ENCODE peak calls at places on chromosomes 7 and 10, in five cellular contexts. O is GM12878, E is HepG2, D is H1, Z is NT2/D1. H is an unnamed sample.

GRCh38 chr7:18290865-18291264 is 204.7 kb upstream of the HDAC9 start:
- DNase-seq in O (no peak), E (no peak), D (no peak), Z (no peak), H (no peak)

GRCh38 chr10:126867567-126868365 is 37.5 kb upstream of the DOCK1 start:
- DNase-seq in O (no peak), E (no peak), D (no peak), Z (no peak), H (no peak)

GRCh38 chr10:129769381-129770116 is 194.5 kb downstream of the EBF3 start:
- DNase-seq in O (no peak), E (no peak), D (no peak), Z (no peak), H (no peak)

GRCh38 chr7:36784991-36785940 is 61.0 kb upstream of the AOAH start:
- DNase-seq in O (peak), E (no peak), D (no peak), Z (no peak), H (no peak)

GRCh38 chr10:1346201-1346600 is 290.0 kb downstream of the WDR37 start:
- DNase-seq in O (no peak), E (no peak), D (no peak), Z (no peak), H (no peak)

GRCh38 chr7:64854969-64855368 is 48.1 kb upstream of the ZNF273 start:
- DNase-seq in O (no peak), E (no peak), D (no peak), Z (no peak), H (no peak)

GRCh38 chr7:17773289-17773626 is 167.0 kb downstream of the SNX13 start:
- DNase-seq in O (no peak), E (peak), D (no peak), Z (no peak), H (no peak)

GRCh38 chr10:119320981-119321380 is 113.6 kb downstream of the GRK5 start:
- DNase-seq in O (no peak), E (no peak), D (no peak), Z (no peak), H (no peak)

GRCh38 chr7:27482219-27482618 is 180.5 kb downstream of the HIBADH start:
- DNase-seq in O (no peak), E (no peak), D (no peak), Z (no peak), H (no peak)

GRCh38 chr7:137978464-137979237 is 23.2 kb downstream of the CREB3L2 start:
- DNase-seq in O (no peak), E (no peak), D (no peak), Z (no peak), H (no peak)

DNA sequence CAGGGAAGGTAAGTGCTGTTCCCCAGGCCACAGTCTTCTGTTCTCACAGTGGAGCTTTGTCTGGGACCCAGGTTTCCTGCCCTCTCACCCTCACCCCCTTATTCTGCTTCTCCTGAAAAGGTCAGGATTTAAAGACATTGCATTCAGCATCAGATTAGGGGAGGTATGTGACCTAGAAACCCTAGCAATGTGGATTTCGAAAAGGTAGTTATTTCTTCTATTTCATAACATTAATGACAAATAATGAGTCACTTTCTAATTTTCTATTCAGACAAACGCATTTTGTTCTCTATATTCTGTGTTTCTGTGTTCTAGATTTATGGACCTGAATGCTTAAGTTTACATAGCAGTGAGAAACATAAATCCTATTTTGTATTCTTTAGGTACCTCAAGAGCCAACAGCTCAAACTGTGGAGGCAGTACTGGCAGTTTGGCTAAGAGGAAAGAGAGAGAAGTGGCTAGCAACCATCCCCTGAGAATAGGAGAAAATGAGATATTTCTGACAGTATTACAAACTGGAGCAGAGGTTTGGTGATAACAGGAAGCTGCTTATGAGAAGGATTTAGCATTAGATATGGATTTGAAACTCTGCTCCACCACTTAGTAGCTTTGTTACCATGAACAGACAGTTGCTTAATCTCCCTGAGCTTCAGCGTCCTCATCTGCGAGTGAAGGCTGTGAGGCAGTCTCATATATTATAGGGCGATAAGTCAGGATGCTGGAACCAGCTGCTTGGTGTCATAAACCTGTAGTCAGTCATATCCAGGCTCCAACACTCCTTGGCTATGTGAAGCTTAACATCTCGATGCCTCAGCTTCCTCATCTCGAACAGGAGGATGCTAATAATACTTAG is 28.2 kb downstream of the CDK14 start:
- DNase-seq in O (no peak), E (no peak), D (no peak), Z (no peak), H (no peak)
- TF ChIP-seq SUZ12 in O (no peak), E (no peak), D (no peak), Z (no peak), H (no peak)

DNA sequence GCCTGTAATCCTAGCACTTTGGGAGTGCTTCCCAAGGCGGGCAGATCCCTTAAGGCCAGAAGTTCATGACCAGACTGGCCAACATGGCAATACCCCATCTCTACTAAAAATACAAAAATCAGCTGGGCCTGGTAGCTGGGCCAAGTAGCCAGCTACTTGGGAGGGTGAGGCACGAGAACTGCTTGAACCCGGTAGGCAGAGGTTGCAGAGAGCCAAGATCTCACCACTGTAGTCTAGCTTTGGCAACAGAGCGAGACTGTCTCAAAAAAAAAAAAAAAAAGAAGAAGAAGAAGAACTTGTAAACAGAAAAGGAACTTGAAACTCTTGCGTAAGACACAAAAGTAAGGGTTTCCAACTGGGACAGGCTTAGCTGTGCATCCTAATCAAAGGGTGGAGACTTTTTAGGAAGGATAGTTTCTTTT is 5.6 kb upstream of the IFIT2 start:
- DNase-seq in O (no peak), E (no peak), D (no peak), Z (no peak), H (no peak)
- TF ChIP-seq SUZ12 in O (no peak), E (no peak), D (no peak), Z (no peak), H (no peak)

GRCh38 chr7:40009301-40009700 is 59.2 kb downstream of the CDK13 start:
- DNase-seq in O (no peak), E (no peak), D (no peak), Z (no peak), H (no peak)

GRCh38 chr7:40003586-40003985 is 53.5 kb downstream of the CDK13 start:
- DNase-seq in O (no peak), E (no peak), D (no peak), Z (no peak), H (no peak)

GRCh38 chr7:40008218-40008815 is 58.3 kb downstream of the CDK13 start:
- DNase-seq in O (no peak), E (no peak), D (no peak), Z (no peak), H (no peak)
- TF ChIP-seq SUZ12 in O (no peak), E (no peak), D (no peak), Z (no peak), H (no peak)

GRCh38 chr10:133334495-133335237 is 2.0 kb downstream of the CALY start:
- DNase-seq in O (no peak), E (no peak), D (no peak), Z (no peak), H (peak)
- TF ChIP-seq SUZ12 in O (no peak), E (no peak), D (peak), Z (peak), H (no peak)

GRCh38 chr7:29882481-29882880 is 76.2 kb downstream of the WIPF3 start:
- DNase-seq in O (no peak), E (no peak), D (no peak), Z (no peak), H (no peak)

GRCh38 chr7:29883462-29884398 is 77.4 kb downstream of the WIPF3 start:
- DNase-seq in O (no peak), E (no peak), D (peak), Z (peak), H (no peak)

GRCh38 chr7:29885626-29886025 is 79.3 kb downstream of the WIPF3 start:
- DNase-seq in O (no peak), E (no peak), D (no peak), Z (no peak), H (no peak)

GRCh38 chr7:29886827-29887226 is 80.5 kb downstream of the WIPF3 start:
- DNase-seq in O (no peak), E (no peak), D (no peak), Z (no peak), H (no peak)

GRCh38 chr7:29884399-29885272 is 78.3 kb downstream of the WIPF3 start:
- DNase-seq in O (no peak), E (no peak), D (peak), Z (peak), H (no peak)
- TF ChIP-seq SUZ12 in O (no peak), E (no peak), D (no peak), Z (no peak), H (no peak)

DNA sequence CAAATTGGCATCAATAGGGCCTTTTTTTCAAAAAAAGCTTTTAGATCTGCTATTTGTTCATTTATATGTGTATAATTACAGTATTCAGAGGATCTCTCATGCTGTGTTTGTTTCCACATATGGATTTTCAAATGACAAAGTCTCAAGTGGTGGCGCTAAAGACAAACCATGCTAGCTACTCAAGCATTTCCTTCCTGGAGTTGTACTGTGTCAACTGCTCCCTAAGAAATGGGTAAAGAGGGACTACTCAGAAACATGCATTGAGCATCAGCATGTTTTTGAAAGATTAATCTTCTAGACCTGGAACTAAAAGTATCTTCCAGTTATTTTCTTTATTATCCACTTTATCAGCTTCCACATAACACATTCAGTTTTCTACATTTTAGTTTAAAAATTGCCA is 12.7 kb downstream of the CNTNAP2 start:
- DNase-seq in O (no peak), E (no peak), D (no peak), Z (no peak), H (no peak)
- TF ChIP-seq SUZ12 in O (no peak), E (no peak), D (no peak), Z (no peak), H (no peak)

GRCh38 chr10:12179616-12180015 is 16.1 kb downstream of the NUDT5 start:
- DNase-seq in O (no peak), E (no peak), D (no peak), Z (no peak), H (no peak)

GRCh38 chr10:12180221-12180974 is 15.3 kb downstream of the NUDT5 start:
- DNase-seq in O (no peak), E (no peak), D (peak), Z (peak), H (no peak)

GRCh38 chr10:12184165-12184564 is 11.5 kb downstream of the NUDT5 start:
- DNase-seq in O (no peak), E (no peak), D (no peak), Z (no peak), H (no peak)

GRCh38 chr10:12177642-12178041 is 18.0 kb downstream of the NUDT5 start:
- DNase-seq in O (no peak), E (no peak), D (no peak), Z (no peak), H (no peak)

GRCh38 chr10:12181065-12181775 is 14.5 kb downstream of the NUDT5 start:
- DNase-seq in O (peak), E (no peak), D (no peak), Z (no peak), H (no peak)
- TF ChIP-seq SUZ12 in O (no peak), E (no peak), D (no peak), Z (no peak), H (no peak)

DNA sequence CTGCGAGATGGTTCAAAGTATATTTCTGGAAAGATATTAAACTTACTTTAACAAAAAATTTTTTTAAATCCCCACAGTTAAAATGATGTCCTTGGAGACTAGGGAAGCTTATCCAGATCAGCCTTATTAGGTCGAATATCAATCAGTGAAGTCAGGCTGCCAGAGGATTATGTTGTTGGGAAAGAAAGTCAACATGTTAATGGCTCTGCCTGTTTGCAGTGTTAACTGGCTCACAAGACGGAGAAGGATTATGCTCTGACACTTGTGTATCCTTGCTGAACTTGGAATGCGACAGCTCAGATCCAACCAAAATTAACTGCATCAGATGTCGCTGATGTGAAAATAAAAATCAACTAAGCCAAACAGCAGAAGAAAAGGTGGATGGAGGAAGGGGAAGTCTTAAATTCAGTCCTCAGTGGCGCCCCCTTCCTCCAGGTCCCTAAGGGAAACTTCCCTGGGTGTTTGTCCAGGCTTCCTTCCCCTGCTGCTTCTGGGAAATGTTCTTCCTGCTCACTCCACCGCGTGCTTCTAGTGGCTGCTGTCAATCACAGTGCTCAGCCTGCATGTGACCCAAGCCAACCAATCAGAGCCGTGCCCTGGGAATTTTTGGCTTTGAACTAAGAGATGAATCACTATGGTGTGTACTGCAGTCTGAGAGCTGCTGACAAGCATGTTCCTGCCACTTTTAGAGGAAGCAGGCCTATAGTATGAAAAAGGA is 690.4 kb upstream of the NRP1 start:
- DNase-seq in O (no peak), E (no peak), D (no peak), Z (peak), H (no peak)
- TF ChIP-seq SUZ12 in O (no peak), E (no peak), D (no peak), Z (no peak), H (no peak)

GRCh38 chr7:73308665-73309214 is at the start of gene NSUN5:
- DNase-seq in O (peak), E (peak), D (peak), Z (peak), H (peak)
- TF ChIP-seq SUZ12 in O (no peak), E (no peak), D (no peak), Z (no peak), H (no peak)

GRCh38 chr7:1977876-1978441 is 254.8 kb downstream of the MAD1L1 start:
- DNase-seq in O (no peak), E (no peak), D (no peak), Z (no peak), H (no peak)
- TF ChIP-seq SUZ12 in O (no peak), E (no peak), D (no peak), Z (no peak), H (no peak)

H was measured in HEK293T.